ENCODE peak calls at places on chromosome 10, in seven cellular contexts. Y, W, K, S, C, M and J are unnamed samples.

GRCh38 chr10:48899781-48900180 is 39.9 kb downstream of the LRRC18 start:
- DNase-seq in K (no peak), W (no peak), S (no peak), Y (no peak), M (no peak), C (no peak), J (no peak)

GRCh38 chr10:80204801-80205477 is 398 bp downstream of the ANXA11 start:
- DNase-seq in W (peak), M (peak), K (no peak), S (peak), Y (peak), C (no peak), J (peak)

GRCh38 chr10:90779573-90779972 is 78.3 kb downstream of the HTR7 start:
- DNase-seq in C (peak), K (peak), Y (peak), M (peak), W (peak), S (peak), J (peak)

GRCh38 chr10:4588824-4589223 is 237.2 kb upstream of the AKR1E2 start:
- DNase-seq in K (no peak), S (peak), M (no peak), W (no peak), C (no peak), Y (peak), J (no peak)

GRCh38 chr10:7707102-7707501 is 4.0 kb downstream of the ITIH2 start:
- DNase-seq in K (no peak), C (no peak), M (no peak), Y (no peak), W (no peak), S (no peak), J (no peak)

GRCh38 chr10:35378547-35379210 is 42.4 kb downstream of the CCNY start:
- DNase-seq in M (no peak), Y (peak), C (no peak), W (no peak), S (peak), K (no peak), J (peak)

GRCh38 chr10:102796407-102797176 is 40.6 kb downstream of the CYP17A1 start:
- DNase-seq in Y (peak), W (no peak), M (no peak), S (peak), C (no peak), K (no peak), J (peak)

GRCh38 chr10:88466786-88467185 is 116.3 kb downstream of the RNLS start:
- DNase-seq in Y (no peak), S (no peak), M (no peak), W (no peak), K (no peak), C (no peak), J (no peak)

GRCh38 chr10:81848514-81848913 is 26.5 kb upstream of the NRG3 start:
- DNase-seq in M (peak), S (no peak), W (peak), K (no peak), Y (no peak), C (no peak), J (peak)

GRCh38 chr10:58969578-58969977 is 206.9 kb upstream of the PHYHIPL start:
- DNase-seq in Y (peak), S (no peak), C (no peak), M (no peak), W (no peak), K (no peak), J (no peak)

GRCh38 chr10:122029503-122030199 is 40.7 kb downstream of the TACC2 start:
- DNase-seq in S (no peak), Y (no peak), W (no peak), M (no peak), C (no peak), K (no peak), J (no peak)

GRCh38 chr10:125102216-125102615 is 58.1 kb downstream of the CTBP2 start:
- DNase-seq in K (no peak), C (no peak), Y (peak), M (no peak), S (peak), W (peak), J (no peak)

GRCh38 chr10:93175490-93175889 is 101.8 kb downstream of the CYP26A1 start:
- DNase-seq in K (no peak), W (no peak), M (no peak), S (no peak), Y (no peak), C (no peak), J (no peak)

GRCh38 chr10:124534821-124535601 is 73.4 kb downstream of the LHPP start:
- DNase-seq in Y (no peak), C (no peak), K (no peak), S (no peak), M (no peak), W (no peak), J (no peak)

GRCh38 chr10:125977206-125977605 is 80.8 kb downstream of the FANK1 start:
- DNase-seq in Y (no peak), C (peak), K (no peak), M (peak), S (no peak), W (peak), J (no peak)

GRCh38 chr10:78194539-78195402 is 161.1 kb downstream of the RPS24 start:
- DNase-seq in Y (peak), S (peak), W (no peak), M (no peak), C (no peak), K (no peak), J (no peak)

GRCh38 chr10:31143331-31143935 is 111.8 kb upstream of the ZNF438 start:
- DNase-seq in K (no peak), C (no peak), S (no peak), M (no peak), W (no peak), Y (peak), J (no peak)

GRCh38 chr10:13712799-13713581 is 126.2 kb downstream of the PRPF18 start:
- DNase-seq in K (peak), W (no peak), S (peak), Y (peak), C (peak), M (no peak), J (peak)

GRCh38 chr10:13715091-13715490 is 128.3 kb downstream of the PRPF18 start:
- DNase-seq in C (no peak), Y (no peak), M (no peak), W (no peak), S (no peak), K (no peak), J (no peak)

GRCh38 chr10:13709931-13710690 is 123.3 kb downstream of the PRPF18 start:
- DNase-seq in C (no peak), S (no peak), Y (peak), K (no peak), W (no peak), M (no peak), J (no peak)

GRCh38 chr10:13708256-13708990 is 121.7 kb downstream of the PRPF18 start:
- DNase-seq in S (no peak), M (peak), C (no peak), K (no peak), Y (peak), W (peak), J (no peak)

GRCh38 chr10:13711281-13711680 is 124.5 kb downstream of the PRPF18 start:
- DNase-seq in Y (no peak), W (no peak), S (no peak), M (no peak), C (no peak), K (no peak), J (no peak)
- H3K4me2 ChIP-seq in Y (no peak), W (no peak), S (no peak), M (no peak), C (no peak), K (no peak), J (no peak)

DNA sequence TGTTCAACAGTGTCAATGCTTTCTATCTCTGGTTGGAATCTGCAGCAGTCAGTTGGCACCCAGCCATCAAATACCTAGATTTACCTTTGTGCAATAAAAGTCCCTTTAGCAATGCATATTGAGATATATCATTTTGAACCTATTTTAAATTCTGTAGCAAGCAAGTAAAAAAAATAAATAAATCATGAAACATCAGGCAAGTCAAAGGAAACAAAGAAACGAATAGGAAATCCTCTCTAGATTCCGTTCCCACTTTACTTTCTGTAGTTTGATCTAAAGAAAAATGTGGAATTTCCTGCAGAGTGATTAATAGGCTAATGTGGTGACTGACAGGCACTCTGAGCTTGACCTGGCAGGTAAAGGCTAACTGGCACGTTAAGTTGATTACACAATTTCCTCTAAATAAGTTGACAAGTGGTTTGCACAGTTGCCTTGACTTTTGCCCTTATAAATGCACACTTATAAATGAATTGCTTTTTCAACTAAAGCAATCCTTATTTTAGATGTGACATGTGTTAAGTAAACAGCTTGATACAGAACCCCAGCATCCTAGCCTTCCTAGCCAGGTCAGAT is 208.1 kb upstream of the TCF7L2 start:
- DNase-seq in S (no peak), C (peak), W (no peak), Y (no peak), K (no peak), M (no peak), J (peak)
- H3K4me2 ChIP-seq in S (no peak), C (peak), W (no peak), Y (no peak), K (peak), M (no peak), J (peak)

GRCh38 chr10:101453318-101453717 is 99.4 kb downstream of the BTRC start:
- DNase-seq in S (no peak), Y (no peak), M (no peak), K (no peak), C (no peak), W (no peak), J (no peak)

GRCh38 chr10:101452593-101452992 is 98.6 kb downstream of the BTRC start:
- DNase-seq in M (no peak), W (no peak), C (no peak), K (no peak), S (no peak), Y (no peak), J (no peak)

GRCh38 chr10:101453791-101454718 is 100.1 kb downstream of the BTRC start:
- DNase-seq in K (no peak), M (no peak), Y (peak), S (peak), C (no peak), W (no peak), J (no peak)

GRCh38 chr10:101450277-101451080 is 96.5 kb downstream of the BTRC start:
- DNase-seq in M (no peak), C (no peak), K (no peak), Y (no peak), W (no peak), S (no peak), J (no peak)

GRCh38 chr10:101451589-101452190 is 97.7 kb downstream of the BTRC start:
- DNase-seq in C (no peak), K (no peak), W (no peak), Y (no peak), M (peak), S (no peak), J (no peak)
- H3K4me2 ChIP-seq in C (no peak), K (no peak), W (no peak), Y (no peak), M (peak), S (no peak), J (no peak)

GRCh38 chr10:69379800-69380199 is 36.9 kb downstream of the TACR2 start:
- DNase-seq in S (no peak), Y (no peak), C (no peak), K (no peak), W (no peak), M (no peak), J (no peak)

GRCh38 chr10:69384320-69384719 is 32.4 kb downstream of the TACR2 start:
- DNase-seq in C (no peak), Y (no peak), S (no peak), M (no peak), K (no peak), W (no peak), J (no peak)

GRCh38 chr10:69383485-69384089 is 33.1 kb downstream of the TACR2 start:
- DNase-seq in K (no peak), Y (peak), M (no peak), C (no peak), W (no peak), S (peak), J (no peak)

GRCh38 chr10:69385454-69386350 is 31.0 kb downstream of the TACR2 start:
- DNase-seq in K (no peak), Y (no peak), S (no peak), M (no peak), C (no peak), W (no peak), J (no peak)

GRCh38 chr10:69382382-69383117 is 34.2 kb downstream of the TACR2 start:
- DNase-seq in Y (peak), K (no peak), S (peak), W (no peak), C (no peak), M (no peak), J (no peak)
- H3K4me2 ChIP-seq in Y (peak), K (peak), S (no peak), W (no peak), C (no peak), M (no peak), J (no peak)

DNA sequence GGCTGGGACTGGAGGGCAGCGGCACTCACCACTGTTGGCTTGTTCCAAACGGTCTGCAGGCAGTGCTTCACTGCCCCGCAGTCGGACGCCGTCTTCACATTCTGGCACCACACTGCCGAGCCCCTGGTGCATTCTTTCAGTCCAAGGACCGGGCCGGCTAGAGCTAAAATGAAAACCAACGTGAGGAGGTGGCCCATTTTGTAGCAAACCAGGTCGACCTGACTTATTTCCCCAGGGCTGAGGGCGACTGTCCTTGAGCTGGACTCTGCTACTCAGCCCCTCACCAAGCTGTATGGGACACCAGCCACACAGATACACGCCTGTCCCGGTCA is 16.7 kb downstream of the PSAP start:
- DNase-seq in C (no peak), W (no peak), S (no peak), Y (no peak), K (no peak), M (no peak), J (no peak)
- H3K4me2 ChIP-seq in C (no peak), W (no peak), S (no peak), Y (no peak), K (no peak), M (no peak), J (no peak)

GRCh38 chr10:22615101-22615500 is 99.3 kb downstream of the PIP4K2A start:
- DNase-seq in M (no peak), W (no peak), K (no peak), S (no peak), Y (no peak), C (no peak), J (no peak)
- H3K4me2 ChIP-seq in M (no peak), W (peak), K (no peak), S (no peak), Y (no peak), C (peak), J (no peak)

GRCh38 chr10:46297406-46298204 is 10.8 kb downstream of the ANTXRL start:
- DNase-seq in K (no peak), W (no peak), S (no peak), M (no peak), C (no peak), Y (no peak), J (no peak)

GRCh38 chr10:46299267-46299530 is 12.4 kb downstream of the ANTXRL start:
- DNase-seq in Y (no peak), W (no peak), K (no peak), M (no peak), S (no peak), C (no peak), J (no peak)

GRCh38 chr10:46298346-46299266 is 11.8 kb downstream of the ANTXRL start:
- DNase-seq in C (no peak), S (no peak), Y (no peak), M (no peak), W (no peak), K (no peak), J (no peak)

GRCh38 chr10:46301056-46301645 is 14.4 kb downstream of the ANTXRL start:
- DNase-seq in S (no peak), K (no peak), M (no peak), C (no peak), W (no peak), Y (no peak), J (no peak)

GRCh38 chr10:46299531-46300366 is 13.0 kb downstream of the ANTXRL start:
- DNase-seq in W (no peak), M (peak), S (no peak), K (no peak), C (no peak), Y (no peak), J (no peak)
- H3K4me2 ChIP-seq in W (no peak), M (no peak), S (no peak), K (no peak), C (no peak), Y (no peak), J (no peak)

DNA sequence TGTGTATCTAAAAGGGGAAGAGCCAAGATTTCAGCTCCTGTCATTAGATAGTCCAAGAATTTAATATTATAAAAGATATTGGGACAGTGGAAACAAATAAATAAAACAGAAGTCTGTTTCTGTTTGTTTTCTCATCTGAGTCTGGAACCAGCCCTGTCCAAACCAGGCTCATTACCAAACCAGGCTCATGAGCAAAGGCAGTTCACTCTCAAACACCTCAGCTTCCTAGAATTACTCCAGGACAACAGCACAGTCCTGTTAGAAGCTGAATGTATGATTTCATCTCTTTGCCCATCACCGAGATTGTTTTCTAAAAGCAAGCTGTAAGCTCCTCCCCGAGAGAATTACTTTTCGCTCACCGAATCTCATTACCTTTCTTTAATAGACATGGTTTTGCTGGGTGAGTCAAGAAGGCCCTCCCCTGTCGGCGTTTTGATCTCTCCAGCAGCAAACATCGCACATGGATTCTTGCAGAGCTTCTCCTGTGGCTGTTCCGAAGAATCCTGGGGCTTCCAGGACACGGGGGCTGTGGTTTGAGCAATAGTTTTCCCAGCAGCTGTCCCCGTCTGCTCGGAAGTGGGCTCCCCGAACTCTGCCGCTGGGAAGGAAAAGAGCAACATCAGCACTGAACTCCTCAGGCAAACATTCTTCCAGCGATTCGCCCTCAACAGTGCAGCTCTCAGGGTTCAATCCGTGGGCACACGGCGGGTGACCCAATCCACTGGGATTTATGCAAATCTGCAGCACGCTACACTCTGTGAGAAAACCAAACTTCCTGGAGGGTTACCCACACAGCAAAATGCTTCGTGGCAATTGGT is 112.5 kb downstream of the SVIL start:
- DNase-seq in S (peak), W (no peak), K (no peak), Y (peak), C (no peak), M (no peak), J (no peak)
- H3K4me2 ChIP-seq in S (no peak), W (no peak), K (no peak), Y (peak), C (no peak), M (no peak), J (no peak)

GRCh38 chr10:97321807-97322195 is 2.7 kb downstream of the FRAT1 start:
- DNase-seq in Y (no peak), C (no peak), S (no peak), W (peak), K (no peak), M (peak), J (no peak)

GRCh38 chr10:97321032-97321806 is 2.1 kb downstream of the FRAT1 start:
- DNase-seq in M (peak), K (no peak), S (no peak), C (no peak), W (peak), Y (no peak), J (peak)

GRCh38 chr10:97327348-97328294 is 6.9 kb downstream of the FRAT2 start:
- DNase-seq in S (no peak), C (no peak), Y (no peak), W (no peak), M (no peak), K (peak), J (no peak)

GRCh38 chr10:97328646-97329453 is 5.7 kb downstream of the FRAT2 start:
- DNase-seq in Y (no peak), S (peak), C (no peak), M (no peak), K (no peak), W (no peak), J (no peak)

GRCh38 chr10:97325754-97326153 is 6.7 kb downstream of the FRAT1 start:
- DNase-seq in Y (no peak), S (no peak), C (no peak), K (no peak), W (peak), M (no peak), J (no peak)
- H3K4me2 ChIP-seq in Y (no peak), S (no peak), C (no peak), K (no peak), W (no peak), M (no peak), J (no peak)

GRCh38 chr10:129888784-129889616 is 75.1 kb downstream of the EBF3 start:
- DNase-seq in C (no peak), W (peak), Y (no peak), S (peak), M (peak), K (peak), J (peak)
- H3K4me2 ChIP-seq in C (no peak), W (peak), Y (no peak), S (no peak), M (no peak), K (no peak), J (no peak)